ENCODE peak calls at places on chromosome 20, in ten cellular contexts. One of them, this sample, is unnamed.

GRCh38 chr20:46430921-46431712 is 24.7 kb upstream of the ELMO2 start:
- DNase-seq in MM.1S: no peak
- DNase-seq in transverse colon: no peak
- DNase-seq in left ventricle myocardium inferior: no peak
- DNase-seq in AG10803: no peak
- DNase-seq in stomach: no peak
- DNase-seq in heart right ventricle: no peak
- DNase-seq in cardiac fibroblast: no peak
- DNase-seq in ascending aorta: no peak
- DNase-seq in H7: no peak
- DNase-seq in this sample: no peak

GRCh38 chr20:38353298-38353697 is 7.0 kb downstream of the LBP start:
- DNase-seq in MM.1S: no peak
- DNase-seq in transverse colon: no peak
- DNase-seq in left ventricle myocardium inferior: no peak
- DNase-seq in AG10803: no peak
- DNase-seq in stomach: no peak
- DNase-seq in heart right ventricle: no peak
- DNase-seq in cardiac fibroblast: no peak
- DNase-seq in ascending aorta: no peak
- DNase-seq in H7: peak; percentile 65
- DNase-seq in this sample: no peak

GRCh38 chr20:53929399-53929798 is 141.0 kb downstream of the BCAS1 start:
- DNase-seq in MM.1S: no peak
- DNase-seq in transverse colon: no peak
- DNase-seq in left ventricle myocardium inferior: no peak
- DNase-seq in AG10803: no peak
- DNase-seq in stomach: no peak
- DNase-seq in heart right ventricle: no peak
- DNase-seq in cardiac fibroblast: no peak
- DNase-seq in ascending aorta: no peak
- DNase-seq in H7: no peak
- DNase-seq in this sample: no peak

GRCh38 chr20:45157977-45158376 is 16.7 kb upstream of the PI3 start:
- DNase-seq in MM.1S: no peak
- DNase-seq in transverse colon: no peak
- DNase-seq in left ventricle myocardium inferior: no peak
- DNase-seq in AG10803: peak; percentile 77
- DNase-seq in stomach: no peak
- DNase-seq in heart right ventricle: no peak
- DNase-seq in cardiac fibroblast: peak; percentile 79
- DNase-seq in ascending aorta: no peak
- DNase-seq in H7: no peak
- DNase-seq in this sample: peak; percentile 86

GRCh38 chr20:33076662-33077398 is 2.6 kb upstream of the BPIFB4 start:
- DNase-seq in MM.1S: no peak
- DNase-seq in transverse colon: no peak
- DNase-seq in left ventricle myocardium inferior: no peak
- DNase-seq in AG10803: no peak
- DNase-seq in stomach: no peak
- DNase-seq in heart right ventricle: no peak
- DNase-seq in cardiac fibroblast: peak; percentile 5
- DNase-seq in ascending aorta: no peak
- DNase-seq in H7: no peak
- DNase-seq in this sample: no peak

GRCh38 chr20:19835533-19836222 is 77.6 kb downstream of the RIN2 start:
- DNase-seq in MM.1S: no peak
- DNase-seq in transverse colon: no peak
- DNase-seq in left ventricle myocardium inferior: peak; percentile 61
- DNase-seq in AG10803: no peak
- DNase-seq in stomach: no peak
- DNase-seq in heart right ventricle: peak; percentile 68
- DNase-seq in cardiac fibroblast: no peak
- DNase-seq in ascending aorta: peak; percentile 54
- DNase-seq in H7: no peak
- DNase-seq in this sample: no peak

GRCh38 chr20:43490038-43490437 is 17.5 kb upstream of the L3MBTL1 start:
- DNase-seq in MM.1S: no peak
- DNase-seq in transverse colon: no peak
- DNase-seq in left ventricle myocardium inferior: no peak
- DNase-seq in AG10803: no peak
- DNase-seq in stomach: no peak
- DNase-seq in heart right ventricle: no peak
- DNase-seq in cardiac fibroblast: no peak
- DNase-seq in ascending aorta: no peak
- DNase-seq in H7: no peak
- DNase-seq in this sample: no peak

GRCh38 chr20:33909331-33909921 is 84.3 kb upstream of the RALY start:
- DNase-seq in MM.1S: no peak
- DNase-seq in transverse colon: no peak
- DNase-seq in left ventricle myocardium inferior: no peak
- DNase-seq in AG10803: peak; percentile 96
- DNase-seq in stomach: peak; percentile 33
- DNase-seq in heart right ventricle: no peak
- DNase-seq in cardiac fibroblast: peak; percentile 95
- DNase-seq in ascending aorta: peak; percentile 68
- DNase-seq in H7: no peak
- DNase-seq in this sample: no peak

GRCh38 chr20:60381643-60382400 is 423.6 kb downstream of the CDH26 start:
- DNase-seq in MM.1S: no peak
- DNase-seq in transverse colon: no peak
- DNase-seq in left ventricle myocardium inferior: no peak
- DNase-seq in AG10803: no peak
- DNase-seq in stomach: no peak
- DNase-seq in heart right ventricle: no peak
- DNase-seq in cardiac fibroblast: peak; percentile 33
- DNase-seq in ascending aorta: no peak
- DNase-seq in H7: no peak
- DNase-seq in this sample: no peak

GRCh38 chr20:46512943-46513844 is at the start of gene ZNF334:
- DNase-seq in MM.1S: no peak
- DNase-seq in transverse colon: peak; percentile 28
- DNase-seq in left ventricle myocardium inferior: peak; percentile 66
- DNase-seq in AG10803: peak; percentile 38
- DNase-seq in stomach: peak; percentile 62
- DNase-seq in heart right ventricle: peak; percentile 60
- DNase-seq in cardiac fibroblast: peak; percentile 3
- DNase-seq in ascending aorta: no peak
- DNase-seq in H7: peak; percentile 95
- DNase-seq in this sample: peak; percentile 35

GRCh38 chr20:31719644-31720485 is 2.8 kb downstream of the BCL2L1 start:
- DNase-seq in MM.1S: no peak
- DNase-seq in transverse colon: peak; percentile 42
- DNase-seq in left ventricle myocardium inferior: no peak
- DNase-seq in AG10803: peak; percentile 43
- DNase-seq in stomach: peak; percentile 53
- DNase-seq in heart right ventricle: no peak
- DNase-seq in cardiac fibroblast: peak; percentile 68
- DNase-seq in ascending aorta: no peak
- DNase-seq in H7: peak; percentile 66
- DNase-seq in this sample: peak; percentile 74
- H3K4me3 ChIP-seq in MM.1S: peak overlapping the region; percentile 94
- H3K4me3 ChIP-seq in transverse colon: peak overlapping the region; percentile 82
- H3K4me3 ChIP-seq in left ventricle myocardium inferior: peak overlapping the region; percentile 85
- H3K4me3 ChIP-seq in AG10803: peak overlapping the region; percentile 84
- H3K4me3 ChIP-seq in stomach: peak overlapping the region; percentile 78
- H3K4me3 ChIP-seq in heart right ventricle: peak overlapping the region; percentile 75
- H3K4me3 ChIP-seq in cardiac fibroblast: peak overlapping the region; percentile 75
- H3K4me3 ChIP-seq in ascending aorta: peak overlapping the region; percentile 82
- H3K4me3 ChIP-seq in H7: no peak overlapping the region
- H3K4me3 ChIP-seq in this sample: no peak overlapping the region

DNA sequence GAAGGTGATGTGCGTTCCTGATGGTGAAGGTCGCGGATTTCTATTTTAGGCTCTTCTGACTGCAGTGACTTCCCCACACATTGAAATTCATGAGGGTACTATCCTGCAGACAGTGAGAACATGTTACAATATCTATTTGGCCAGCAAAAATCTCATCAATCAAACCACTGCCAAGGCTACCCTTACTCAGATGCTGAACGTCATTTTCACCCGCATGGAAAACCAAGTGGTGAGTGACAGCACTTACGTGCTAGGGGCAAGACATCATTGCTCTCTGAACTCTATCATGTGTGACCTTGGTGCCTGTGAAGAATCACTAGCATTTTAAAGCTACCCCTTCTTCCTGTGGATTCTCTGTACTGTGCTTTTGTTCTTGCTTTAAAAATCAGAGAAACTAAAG is 31.1 kb downstream of the ARFGEF2 start:
- DNase-seq in MM.1S: no peak
- DNase-seq in transverse colon: no peak
- DNase-seq in left ventricle myocardium inferior: no peak
- DNase-seq in AG10803: no peak
- DNase-seq in stomach: no peak
- DNase-seq in heart right ventricle: no peak
- DNase-seq in cardiac fibroblast: no peak
- DNase-seq in ascending aorta: no peak
- DNase-seq in H7: no peak
- DNase-seq in this sample: no peak
- H3K4me3 ChIP-seq in MM.1S: no peak overlapping the region
- H3K4me3 ChIP-seq in transverse colon: no peak overlapping the region
- H3K4me3 ChIP-seq in left ventricle myocardium inferior: no peak overlapping the region
- H3K4me3 ChIP-seq in AG10803: no peak overlapping the region
- H3K4me3 ChIP-seq in stomach: no peak overlapping the region
- H3K4me3 ChIP-seq in heart right ventricle: no peak overlapping the region
- H3K4me3 ChIP-seq in cardiac fibroblast: no peak overlapping the region
- H3K4me3 ChIP-seq in ascending aorta: no peak overlapping the region
- H3K4me3 ChIP-seq in H7: no peak overlapping the region
- H3K4me3 ChIP-seq in this sample: no peak overlapping the region

GRCh38 chr20:63967330-63968135 is 2.2 kb downstream of the ZNF512B start:
- DNase-seq in MM.1S: no peak
- DNase-seq in transverse colon: peak; percentile 8
- DNase-seq in left ventricle myocardium inferior: peak; percentile 16
- DNase-seq in AG10803: no peak
- DNase-seq in stomach: peak; percentile 22
- DNase-seq in heart right ventricle: peak; percentile 6
- DNase-seq in cardiac fibroblast: no peak
- DNase-seq in ascending aorta: no peak
- DNase-seq in H7: no peak
- DNase-seq in this sample: no peak
- H3K4me3 ChIP-seq in MM.1S: no peak overlapping the region
- H3K4me3 ChIP-seq in transverse colon: no peak overlapping the region
- H3K4me3 ChIP-seq in left ventricle myocardium inferior: no peak overlapping the region
- H3K4me3 ChIP-seq in AG10803: no peak overlapping the region
- H3K4me3 ChIP-seq in stomach: no peak overlapping the region
- H3K4me3 ChIP-seq in heart right ventricle: no peak overlapping the region
- H3K4me3 ChIP-seq in cardiac fibroblast: no peak overlapping the region
- H3K4me3 ChIP-seq in ascending aorta: no peak overlapping the region
- H3K4me3 ChIP-seq in H7: no peak overlapping the region
- H3K4me3 ChIP-seq in this sample: no peak overlapping the region

DNA sequence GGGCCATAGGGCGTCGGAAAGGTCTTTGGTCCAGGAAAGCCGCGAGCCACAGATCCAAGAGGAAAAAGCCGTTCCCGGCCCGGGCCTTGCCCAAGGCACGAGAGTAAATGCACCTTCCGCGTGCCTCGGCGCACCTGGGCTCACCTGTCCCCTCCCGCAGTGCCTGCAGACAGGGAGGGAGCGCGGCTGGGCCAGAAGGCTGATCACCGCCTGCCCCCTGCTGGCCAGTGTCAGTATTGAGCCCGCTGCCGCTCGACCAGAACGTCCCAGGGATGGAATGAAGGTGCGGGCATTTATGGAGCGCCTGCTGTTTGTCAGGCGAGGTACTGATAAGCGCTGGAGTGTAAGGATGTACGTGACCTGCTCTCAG is 679 bp upstream of the LPIN3 start:
- DNase-seq in MM.1S: peak; percentile 81
- DNase-seq in transverse colon: peak; percentile 95
- DNase-seq in left ventricle myocardium inferior: peak; percentile 81
- DNase-seq in AG10803: peak; percentile 53
- DNase-seq in stomach: peak; percentile 96
- DNase-seq in heart right ventricle: peak; percentile 85
- DNase-seq in cardiac fibroblast: peak; percentile 76
- DNase-seq in ascending aorta: peak; percentile 91
- DNase-seq in H7: peak; percentile 95
- DNase-seq in this sample: peak; percentile 95
- H3K4me3 ChIP-seq in MM.1S: peak overlapping the region; percentile 32
- H3K4me3 ChIP-seq in transverse colon: peak overlapping the region; percentile 17
- H3K4me3 ChIP-seq in left ventricle myocardium inferior: peak overlapping the region; percentile 72
- H3K4me3 ChIP-seq in AG10803: peak overlapping the region; percentile 74
- H3K4me3 ChIP-seq in stomach: peak overlapping the region; percentile 39
- H3K4me3 ChIP-seq in heart right ventricle: no peak overlapping the region
- H3K4me3 ChIP-seq in cardiac fibroblast: peak overlapping the region; percentile 52
- H3K4me3 ChIP-seq in ascending aorta: peak overlapping the region; percentile 55
- H3K4me3 ChIP-seq in H7: peak overlapping the region; percentile 50
- H3K4me3 ChIP-seq in this sample: no peak overlapping the region

GRCh38 chr20:10639051-10639761 is 34.6 kb downstream of the JAG1 start:
- DNase-seq in MM.1S: no peak
- DNase-seq in transverse colon: no peak
- DNase-seq in left ventricle myocardium inferior: no peak
- DNase-seq in AG10803: no peak
- DNase-seq in stomach: no peak
- DNase-seq in heart right ventricle: no peak
- DNase-seq in cardiac fibroblast: no peak
- DNase-seq in ascending aorta: no peak
- DNase-seq in H7: no peak
- DNase-seq in this sample: no peak

GRCh38 chr20:10637563-10637962 is 36.2 kb downstream of the JAG1 start:
- DNase-seq in MM.1S: no peak
- DNase-seq in transverse colon: no peak
- DNase-seq in left ventricle myocardium inferior: no peak
- DNase-seq in AG10803: no peak
- DNase-seq in stomach: no peak
- DNase-seq in heart right ventricle: no peak
- DNase-seq in cardiac fibroblast: no peak
- DNase-seq in ascending aorta: peak; percentile 63
- DNase-seq in H7: peak; percentile 87
- DNase-seq in this sample: no peak

GRCh38 chr20:10635476-10636208 is 38.2 kb downstream of the JAG1 start:
- DNase-seq in MM.1S: no peak
- DNase-seq in transverse colon: no peak
- DNase-seq in left ventricle myocardium inferior: no peak
- DNase-seq in AG10803: no peak
- DNase-seq in stomach: no peak
- DNase-seq in heart right ventricle: no peak
- DNase-seq in cardiac fibroblast: peak; percentile 50
- DNase-seq in ascending aorta: no peak
- DNase-seq in H7: no peak
- DNase-seq in this sample: no peak

GRCh38 chr20:10636326-10636818 is 37.4 kb downstream of the JAG1 start:
- DNase-seq in MM.1S: no peak
- DNase-seq in transverse colon: no peak
- DNase-seq in left ventricle myocardium inferior: no peak
- DNase-seq in AG10803: peak; percentile 48
- DNase-seq in stomach: no peak
- DNase-seq in heart right ventricle: peak; percentile 34
- DNase-seq in cardiac fibroblast: peak; percentile 65
- DNase-seq in ascending aorta: peak; percentile 68
- DNase-seq in H7: no peak
- DNase-seq in this sample: peak; percentile 23

GRCh38 chr20:10637062-10637559 is 36.7 kb downstream of the JAG1 start:
- DNase-seq in MM.1S: no peak
- DNase-seq in transverse colon: no peak
- DNase-seq in left ventricle myocardium inferior: no peak
- DNase-seq in AG10803: peak; percentile 65
- DNase-seq in stomach: no peak
- DNase-seq in heart right ventricle: no peak
- DNase-seq in cardiac fibroblast: peak; percentile 69
- DNase-seq in ascending aorta: peak; percentile 87
- DNase-seq in H7: no peak
- DNase-seq in this sample: no peak
- H3K4me3 ChIP-seq in MM.1S: no peak overlapping the region
- H3K4me3 ChIP-seq in transverse colon: no peak overlapping the region
- H3K4me3 ChIP-seq in left ventricle myocardium inferior: no peak overlapping the region
- H3K4me3 ChIP-seq in AG10803: no peak overlapping the region
- H3K4me3 ChIP-seq in stomach: no peak overlapping the region
- H3K4me3 ChIP-seq in heart right ventricle: no peak overlapping the region
- H3K4me3 ChIP-seq in cardiac fibroblast: no peak overlapping the region
- H3K4me3 ChIP-seq in ascending aorta: peak overlapping the region; percentile 53
- H3K4me3 ChIP-seq in H7: no peak overlapping the region
- H3K4me3 ChIP-seq in this sample: no peak overlapping the region

This sample was measured in small intestine.